ENCODE peak calls at places on chromosomes 3 and 15, in nine cellular contexts. E is K562, J is Panc1, H is adrenal gland, L is ovary, V is stomach, M is HFF-Myc, F is fibroblast of lung, C is brain microvascular endothelial cell. S is an unnamed sample.

GRCh38 chr15:57649138-57649537 is 57.4 kb upstream of the POLR2M start:
- DNase-seq in E (no peak), J (no peak), H (no peak), L (no peak), V (no peak), M (no peak), F (peak), C (no peak), S (peak)

GRCh38 chr3:193620055-193620454 is 27.0 kb downstream of the OPA1 start:
- DNase-seq in E (no peak), J (no peak), H (no peak), L (no peak), V (no peak), M (no peak), F (no peak), C (no peak), S (no peak)

GRCh38 chr15:51403072-51403878 is 61.8 kb downstream of the GLDN start:
- DNase-seq in E (peak), J (no peak), H (no peak), L (no peak), V (no peak), M (no peak), F (peak), C (peak), S (peak)

GRCh38 chr3:195086341-195086740 is 184.6 kb downstream of the XXYLT1 start:
- DNase-seq in E (no peak), J (no peak), H (no peak), L (no peak), V (no peak), M (no peak), F (no peak), C (no peak), S (no peak)

GRCh38 chr15:60804986-60805949 is 326.3 kb upstream of the ICE2 start:
- DNase-seq in E (no peak), J (no peak), H (no peak), L (no peak), V (no peak), M (no peak), F (peak), C (peak), S (peak)

GRCh38 chr3:43330981-43331380 is 44.6 kb downstream of the SNRK start:
- DNase-seq in E (no peak), J (no peak), H (no peak), L (no peak), V (no peak), M (peak), F (peak), C (no peak), S (no peak)

GRCh38 chr3:851098-851790 is 241.6 kb upstream of the CNTN6 start:
- DNase-seq in E (no peak), J (no peak), H (no peak), L (no peak), V (no peak), M (no peak), F (no peak), C (no peak), S (peak)

GRCh38 chr3:127158614-127159221 is 34.2 kb upstream of the PRR23E start:
- DNase-seq in E (peak), J (no peak), H (no peak), L (no peak), V (no peak), M (no peak), F (peak), C (peak), S (no peak)

GRCh38 chr3:184791134-184791533 is 20.8 kb upstream of the VPS8 start:
- DNase-seq in E (no peak), J (no peak), H (no peak), L (no peak), V (peak), M (no peak), F (no peak), C (no peak), S (no peak)

GRCh38 chr15:78425643-78426042 is 12.4 kb upstream of the IREB2 start:
- DNase-seq in E (no peak), J (no peak), H (no peak), L (no peak), V (no peak), M (no peak), F (no peak), C (no peak), S (no peak)

GRCh38 chr3:87575538-87575937 is 299.2 kb upstream of the POU1F1 start:
- DNase-seq in E (no peak), J (no peak), H (no peak), L (no peak), V (no peak), M (no peak), F (no peak), C (no peak), S (no peak)

GRCh38 chr3:41125258-41125657 is 74.0 kb upstream of the CTNNB1 start:
- DNase-seq in E (peak), J (no peak), H (no peak), L (no peak), V (no peak), M (no peak), F (no peak), C (no peak), S (no peak)

GRCh38 chr3:104564045-104564643 is 802.6 kb upstream of the ALCAM start:
- DNase-seq in E (peak), J (peak), H (peak), L (peak), V (peak), M (peak), F (peak), C (peak), S (peak)

GRCh38 chr3:161770532-161771386 is 274.2 kb downstream of the OTOL1 start:
- DNase-seq in E (no peak), J (no peak), H (no peak), L (no peak), V (no peak), M (peak), F (peak), C (peak), S (no peak)

GRCh38 chr3:123667784-123668183 is 82.9 kb upstream of the HACD2 start:
- DNase-seq in E (no peak), J (no peak), H (no peak), L (no peak), V (no peak), M (no peak), F (peak), C (no peak), S (no peak)

GRCh38 chr3:187490366-187490765 is 122.2 kb downstream of the RTP4 start:
- DNase-seq in E (no peak), J (no peak), H (no peak), L (no peak), V (no peak), M (no peak), F (peak), C (no peak), S (no peak)

GRCh38 chr3:18338827-18339226 is 86.3 kb downstream of the SATB1 start:
- DNase-seq in E (no peak), J (no peak), H (no peak), L (no peak), V (no peak), M (no peak), F (no peak), C (no peak), S (no peak)

GRCh38 chr15:56772868-56773639 is 39.7 kb upstream of the ZNF280D start:
- DNase-seq in E (no peak), J (no peak), H (no peak), L (no peak), V (no peak), M (no peak), F (peak), C (peak), S (no peak)

GRCh38 chr15:63372018-63372705 is 9.5 kb downstream of the CA12 start:
- DNase-seq in E (peak), J (no peak), H (no peak), L (no peak), V (no peak), M (peak), F (peak), C (peak), S (peak)

GRCh38 chr3:169739067-169739466 is 25.8 kb downstream of the TERC start:
- DNase-seq in E (no peak), J (no peak), H (no peak), L (no peak), V (no peak), M (no peak), F (no peak), C (no peak), S (no peak)

GRCh38 chr3:169746924-169747323 is 17.9 kb downstream of the TERC start:
- DNase-seq in E (no peak), J (no peak), H (no peak), L (no peak), V (no peak), M (no peak), F (no peak), C (no peak), S (no peak)

GRCh38 chr3:169748670-169749069 is 16.2 kb downstream of the TERC start:
- DNase-seq in E (no peak), J (no peak), H (no peak), L (no peak), V (no peak), M (no peak), F (no peak), C (no peak), S (peak)

GRCh38 chr3:169744332-169745054 is 20.4 kb downstream of the TERC start:
- DNase-seq in E (no peak), J (no peak), H (no peak), L (no peak), V (no peak), M (no peak), F (peak), C (no peak), S (peak)
- TF ChIP-seq CTCF in E (peak), J (peak), H (no peak), L (peak), V (peak), M (no peak), F (peak), C (no peak), S (no peak)

GRCh38 chr3:32288819-32289218 is 50.3 kb downstream of the CMTM8 start:
- DNase-seq in E (no peak), J (no peak), H (no peak), L (no peak), V (no peak), M (no peak), F (no peak), C (no peak), S (no peak)
- H3K4me3 ChIP-seq in E (no peak), J (no peak), H (no peak), L (no peak), V (no peak), M (no peak), F (no peak), C (no peak), S (no peak)

DNA sequence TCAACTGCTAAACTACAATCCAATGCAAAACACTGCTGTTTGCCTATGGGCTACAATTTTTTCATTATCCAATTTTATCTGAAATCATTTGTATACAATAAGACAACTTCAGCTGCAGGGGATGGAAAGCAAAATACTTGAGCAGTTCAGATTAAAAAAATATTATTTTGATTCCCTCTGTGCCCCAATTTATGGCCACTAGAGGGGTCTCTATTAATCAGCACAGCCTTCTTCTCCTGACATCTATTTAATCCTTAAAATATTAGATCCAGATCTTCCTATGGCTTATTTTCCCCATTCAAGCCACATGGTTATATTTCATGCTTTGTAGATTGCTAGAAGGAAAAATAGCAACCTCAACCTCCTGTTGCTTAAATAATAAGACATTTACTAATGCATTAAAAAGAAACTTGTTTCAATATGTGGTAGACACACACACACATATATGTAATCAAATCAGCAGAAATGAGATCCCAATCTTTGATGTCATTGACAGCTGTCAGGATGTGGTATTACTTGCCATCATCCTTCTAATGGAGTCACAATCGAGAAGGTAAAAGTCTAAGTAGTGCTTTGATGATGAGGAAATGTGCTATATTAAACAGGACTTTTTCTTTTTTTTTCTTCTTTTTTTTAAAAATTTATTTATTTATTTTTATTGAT is 104.2 kb downstream of the P2RY1 start:
- DNase-seq in E (no peak), J (no peak), H (no peak), L (no peak), V (no peak), M (no peak), F (no peak), C (no peak), S (no peak)
- TF ChIP-seq CTCF in E (no peak), J (no peak), H (no peak), L (no peak), V (no peak), M (no peak), F (no peak), C (peak), S (no peak)

DNA sequence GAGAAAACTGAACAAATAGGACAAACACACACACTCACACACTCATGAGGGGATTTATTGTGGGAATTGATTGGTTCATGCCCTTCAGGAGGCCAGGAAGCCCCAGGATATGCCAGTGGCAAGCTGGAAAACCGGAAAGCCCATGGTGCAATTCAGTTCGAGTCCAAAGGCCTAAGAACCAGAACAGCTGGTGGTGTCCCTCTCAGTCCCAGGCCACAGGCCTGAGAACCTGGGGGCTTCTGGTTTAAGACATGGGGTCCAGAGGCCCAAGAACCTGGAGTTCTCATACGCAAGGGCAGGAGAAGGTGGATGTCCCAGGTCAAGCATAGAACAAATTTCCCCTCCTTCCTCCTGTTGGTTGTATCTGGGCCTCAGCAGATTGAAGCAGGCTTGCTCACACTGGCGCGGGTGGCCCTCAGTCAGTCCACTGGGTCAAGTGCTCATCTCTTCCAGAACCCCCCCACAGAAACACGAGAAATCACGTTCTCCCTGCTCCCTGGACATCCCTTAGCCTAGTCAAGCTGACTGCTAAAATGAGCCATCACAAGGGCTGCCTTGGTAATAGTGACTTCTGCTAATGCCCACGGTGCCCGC is 50.1 kb upstream of the RPL32 start:
- DNase-seq in E (no peak), J (peak), H (no peak), L (no peak), V (no peak), M (no peak), F (no peak), C (no peak), S (no peak)
- H3K4me3 ChIP-seq in E (no peak), J (no peak), H (no peak), L (no peak), V (peak), M (no peak), F (peak), C (peak), S (no peak)

DNA sequence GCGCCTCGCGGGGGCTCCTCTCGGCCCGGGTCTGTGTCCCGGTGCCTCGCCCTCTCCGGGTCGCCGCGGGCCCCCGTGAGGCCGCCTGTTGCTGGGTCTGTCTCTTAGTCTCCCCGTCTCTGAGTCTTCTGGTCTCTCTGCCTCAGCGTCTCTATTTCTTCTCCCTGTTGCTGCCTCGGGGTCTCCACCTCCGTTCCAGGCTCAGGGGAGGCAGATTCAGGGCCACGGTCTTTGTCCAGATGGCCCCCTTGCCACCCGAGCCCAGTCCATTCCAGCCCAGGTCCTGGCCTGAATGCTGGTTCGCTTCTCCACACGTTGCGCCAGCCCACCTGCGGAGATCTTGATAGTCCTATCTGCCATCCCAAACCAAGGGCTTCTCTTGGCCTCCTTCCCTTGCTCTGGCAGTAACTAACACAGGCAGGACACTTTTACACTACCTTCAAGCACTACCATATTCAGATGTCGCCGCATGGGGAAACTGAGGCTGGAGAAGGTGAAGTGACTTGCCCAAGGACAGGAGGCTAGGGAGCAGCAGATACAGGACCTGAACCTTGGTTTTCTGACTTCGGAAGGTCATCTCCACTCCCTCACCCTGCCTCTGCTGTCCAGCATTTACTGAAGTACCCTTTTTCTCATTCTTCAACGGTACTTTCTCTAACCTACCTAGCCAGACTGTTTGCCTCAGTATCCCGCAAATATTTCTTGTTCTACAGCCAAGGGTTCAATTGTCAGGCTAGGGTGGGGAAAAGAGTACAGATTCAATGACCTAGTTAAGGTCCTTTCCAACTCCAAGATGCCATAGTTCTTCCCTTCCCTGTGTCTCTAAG is 616 bp upstream of the IGDCC4 start:
- DNase-seq in E (peak), J (no peak), H (peak), L (no peak), V (no peak), M (no peak), F (no peak), C (no peak), S (no peak)
- TF ChIP-seq CTCF in E (no peak), J (no peak), H (no peak), L (no peak), V (no peak), M (no peak), F (no peak), C (no peak), S (no peak)